ENCODE peak calls at places on chromosome X, in five cellular contexts. G is iPS-NIHi11; R is EL; T is colonic mucosa; A is activated CD8-positive, alpha-beta memory T cell treated with anti-CD3 and anti-CD28 coated beads for 48 hours. J is an unnamed sample.

GRCh38 chrX:57044226-57044625 is 48.9 kb upstream of the SPIN3 start:
- DNase-seq in G (no peak), R (peak; percentile 0), T (no peak), A (no peak), J (no peak)

GRCh38 chrX:7145454-7145853 is 2.1 kb upstream of the STS start:
- DNase-seq in G (no peak), R (peak; percentile 29), T (no peak), A (no peak), J (no peak)

GRCh38 chrX:56733459-56734046 is 4.5 kb downstream of the NBDY start:
- DNase-seq in G (peak; percentile 13), R (peak; percentile 39), T (peak; percentile 67), A (peak; percentile 9), J (peak; percentile 68)

GRCh38 chrX:104285201-104285600 is 30.5 kb upstream of the ESX1 start:
- DNase-seq in G (no peak), R (no peak), T (no peak), A (no peak), J (no peak)

GRCh38 chrX:69163936-69164741 is 1.1 kb downstream of the PJA1 start:
- DNase-seq in G (peak; percentile 54), R (peak; percentile 6), T (peak; percentile 39), A (no peak), J (peak; percentile 32)

GRCh38 chrX:19772759-19773623 is 114.4 kb downstream of the SH3KBP1 start:
- DNase-seq in G (no peak), R (no peak), T (no peak), A (no peak), J (no peak)

GRCh38 chrX:155993421-155993820 is 4.1 kb upstream of the IL9R start:
- DNase-seq in G (no peak), R (no peak), T (no peak), A (no peak), J (no peak)

GRCh38 chrX:45295587-45295986 is 94.9 kb upstream of the DIPK2B start:
- DNase-seq in G (no peak), R (peak; percentile 79), T (peak; percentile 59), A (no peak), J (no peak)

GRCh38 chrX:39152106-39152649 is 350.9 kb downstream of the MID1IP1 start:
- DNase-seq in G (peak; percentile 69), R (no peak), T (peak; percentile 54), A (no peak), J (peak; percentile 61)

GRCh38 chrX:136039968-136040367 is 54.7 kb downstream of the SLC9A6 start:
- DNase-seq in G (no peak), R (no peak), T (no peak), A (no peak), J (no peak)

GRCh38 chrX:38768079-38768478 is 33.2 kb upstream of the MID1IP1 start:
- DNase-seq in G (no peak), R (peak; percentile 13), T (no peak), A (no peak), J (no peak)

GRCh38 chrX:110242371-110242770 is 75.5 kb downstream of the AMMECR1 start:
- DNase-seq in G (no peak), R (no peak), T (no peak), A (no peak), J (no peak)

GRCh38 chrX:129759576-129760061 is 20.1 kb upstream of the SASH3 start:
- DNase-seq in G (no peak), R (peak; percentile 68), T (no peak), A (no peak), J (peak; percentile 54)

GRCh38 chrX:133702230-133702629 is 283.2 kb downstream of the GPC3 start:
- DNase-seq in G (no peak), R (no peak), T (no peak), A (no peak), J (no peak)

GRCh38 chrX:148836741-148837140 is 336.3 kb downstream of the AFF2 start:
- DNase-seq in G (no peak), R (no peak), T (no peak), A (no peak), J (no peak)

GRCh38 chrX:40468033-40468979 is 112.5 kb upstream of the ATP6AP2 start:
- DNase-seq in G (peak; percentile 39), R (peak; percentile 33), T (peak; percentile 61), A (no peak), J (peak; percentile 58)

GRCh38 chrX:22060952-22061351 is 28.8 kb downstream of the PHEX start:
- DNase-seq in G (no peak), R (peak; percentile 0), T (no peak), A (no peak), J (no peak)

GRCh38 chrX:150897371-150898319 is 823 bp downstream of the CD99L2 start:
- DNase-seq in G (no peak), R (peak; percentile 23), T (peak; percentile 51), A (no peak), J (peak; percentile 37)

GRCh38 chrX:132622130-132622529 is 133.3 kb upstream of the MBNL3 start:
- DNase-seq in G (no peak), R (peak; percentile 38), T (no peak), A (no peak), J (no peak)

J was measured in stomach.